ENCODE peak calls at places on chromosomes 4 and X, in seven cellular contexts. S is neural progenitor cell; H is NCI-H510A; B is GM19239; X is 8988T; E is stimulated activated CD4-positive, alpha-beta T cell treated with anti-CD3 and anti-CD28 coated beads, Interleukin-4, amount 100 ng/mL, for 48 hours; I is sciatic nerve. J is an unnamed sample.

GRCh38 chr4:165765053-165765452 is 108.0 kb upstream of the TLL1 start:
- DNase-seq in S (no peak), H (no peak), B (no peak), X (no peak), E (no peak), I (no peak), J (no peak)

GRCh38 chr4:169305651-169306050 is 34.9 kb upstream of the SH3RF1 start:
- DNase-seq in S (no peak), H (no peak), B (no peak), X (no peak), E (no peak), I (no peak), J (no peak)

GRCh38 chr4:61619528-61619927 is 419.4 kb downstream of the ADGRL3 start:
- DNase-seq in S (no peak), H (no peak), B (no peak), X (no peak), E (no peak), I (no peak), J (no peak)

GRCh38 chrX:9805956-9806355 is 19.7 kb downstream of the SHROOM2 start:
- DNase-seq in S (no peak), H (no peak), B (no peak), X (no peak), E (no peak), I (no peak), J (no peak)

GRCh38 chr4:138870739-138871633 is 144.6 kb upstream of the NOCT start:
- DNase-seq in S (peak), H (peak), B (peak), X (no peak), E (peak), I (peak), J (peak)

GRCh38 chr4:82201805-82202636 is 171.8 kb downstream of the HNRNPD start:
- DNase-seq in S (peak), H (peak), B (no peak), X (no peak), E (peak), I (no peak), J (peak)

GRCh38 chr4:159946983-159947645 is 844.2 kb downstream of the RAPGEF2 start:
- DNase-seq in S (peak), H (peak), B (no peak), X (no peak), E (no peak), I (no peak), J (peak)

GRCh38 chr4:111977419-111977965 is 167.8 kb upstream of the FAM241A start:
- DNase-seq in S (no peak), H (no peak), B (no peak), X (no peak), E (no peak), I (no peak), J (no peak)

GRCh38 chr4:75555294-75556164 is at the start of gene ODAPH:
- DNase-seq in S (no peak), H (no peak), B (peak), X (no peak), E (peak), I (no peak), J (no peak)

GRCh38 chrX:3743821-3744439 is 30.5 kb upstream of the PRKX start:
- DNase-seq in S (no peak), H (no peak), B (no peak), X (no peak), E (no peak), I (no peak), J (no peak)

GRCh38 chrX:46710927-46711623 is 47.8 kb downstream of the SLC9A7 start:
- DNase-seq in S (peak), H (no peak), B (no peak), X (no peak), E (no peak), I (no peak), J (peak)

GRCh38 chr4:56226579-56226978 is 160.7 kb downstream of the AASDH start:
- DNase-seq in S (no peak), H (no peak), B (no peak), X (no peak), E (no peak), I (no peak), J (no peak)

GRCh38 chr4:180380733-180381132 is 1862.5 kb upstream of the TENM3 start:
- DNase-seq in S (no peak), H (no peak), B (no peak), X (no peak), E (no peak), I (no peak), J (no peak)

GRCh38 chr4:67587156-67587555 is 28.6 kb downstream of the STAP1 start:
- DNase-seq in S (no peak), H (no peak), B (no peak), X (no peak), E (no peak), I (no peak), J (no peak)

GRCh38 chr4:153223418-153223792 is 19.2 kb downstream of the TRIM2 start:
- DNase-seq in S (no peak), H (no peak), B (no peak), X (no peak), E (no peak), I (no peak), J (peak)

GRCh38 chrX:39174761-39175417 is 373.6 kb downstream of the MID1IP1 start:
- DNase-seq in S (no peak), H (no peak), B (no peak), X (no peak), E (peak), I (no peak), J (peak)

GRCh38 chrX:11953615-11954014 is 184.7 kb upstream of the FRMPD4 start:
- DNase-seq in S (peak), H (no peak), B (no peak), X (peak), E (no peak), I (no peak), J (no peak)

GRCh38 chr4:98603683-98604573 is 54.5 kb downstream of the TSPAN5 start:
- DNase-seq in S (no peak), H (no peak), B (no peak), X (no peak), E (no peak), I (no peak), J (no peak)

GRCh38 chrX:13923289-13923688 is 106.4 kb upstream of the GPM6B start:
- DNase-seq in S (no peak), H (no peak), B (no peak), X (no peak), E (no peak), I (no peak), J (no peak)

GRCh38 chrX:97844161-97844560 is 960.5 kb downstream of the RPA4 start:
- DNase-seq in S (no peak), H (no peak), B (no peak), X (no peak), E (no peak), I (no peak), J (no peak)

GRCh38 chr4:158644755-158645154 is 26.9 kb downstream of the C4orf46 start:
- DNase-seq in S (no peak), H (no peak), B (no peak), X (no peak), E (no peak), I (no peak), J (no peak)

GRCh38 chr4:56099378-56099786 is 150.6 kb downstream of the CEP135 start:
- DNase-seq in S (no peak), H (no peak), B (no peak), X (no peak), E (no peak), I (no peak), J (no peak)

GRCh38 chr4:102533348-102533747 is 32.2 kb downstream of the NFKB1 start:
- DNase-seq in S (no peak), H (no peak), B (no peak), X (no peak), E (no peak), I (no peak), J (no peak)

GRCh38 chr4:92328095-92328494 is 24.3 kb downstream of the GRID2 start:
- DNase-seq in S (no peak), H (no peak), B (no peak), X (no peak), E (no peak), I (no peak), J (no peak)

GRCh38 chr4:158006973-158007372 is 165.9 kb downstream of the GASK1B start:
- DNase-seq in S (no peak), H (no peak), B (no peak), X (no peak), E (no peak), I (no peak), J (no peak)

GRCh38 chr4:17780461-17781071 is 855 bp downstream of the FAM184B start:
- DNase-seq in S (peak), H (no peak), B (no peak), X (no peak), E (no peak), I (no peak), J (peak)

GRCh38 chrX:34146906-34147305 is 14.8 kb upstream of the FAM47A start:
- DNase-seq in S (no peak), H (no peak), B (no peak), X (no peak), E (no peak), I (no peak), J (no peak)

GRCh38 chr4:99847362-99847976 is 30.8 kb downstream of the DAPP1 start:
- DNase-seq in S (no peak), H (no peak), B (peak), X (no peak), E (no peak), I (no peak), J (no peak)

GRCh38 chr4:131091896-131092295 is 1995.9 kb downstream of the C4orf33 start:
- DNase-seq in S (peak), H (no peak), B (no peak), X (no peak), E (no peak), I (no peak), J (peak)

GRCh38 chr4:80069837-80070788 is 2.9 kb downstream of the ANTXR2 start:
- DNase-seq in S (no peak), H (no peak), B (no peak), X (no peak), E (no peak), I (no peak), J (no peak)

GRCh38 chr4:183935355-183936005 is 30.4 kb downstream of the STOX2 start:
- DNase-seq in S (no peak), H (no peak), B (no peak), X (no peak), E (no peak), I (no peak), J (no peak)

GRCh38 chr4:73439991-73440390 is 4.0 kb downstream of the AFP start:
- DNase-seq in S (no peak), H (no peak), B (no peak), X (no peak), E (no peak), I (no peak), J (no peak)

GRCh38 chr4:151395873-151396272 is 13.1 kb upstream of the FHIP1A start:
- DNase-seq in S (no peak), H (no peak), B (no peak), X (no peak), E (no peak), I (no peak), J (no peak)

GRCh38 chrX:85851418-85851817 is 195.9 kb downstream of the CHM start:
- DNase-seq in S (peak), H (no peak), B (no peak), X (no peak), E (no peak), I (no peak), J (no peak)

J was measured in NCI-H1092 treated with DMSO at 0.1 percent for 48 hours.